ENCODE peak calls at places on chromosomes 11 and 22, in four cellular contexts. One of them, this sample, is unnamed.

GRCh38 chr22:50074551-50075042 is 10.6 kb downstream of the MLC1 start:
- DNase-seq in stimulated activated effector memory CD8-positive, alpha-beta T cell treated with anti-CD3 and anti-CD28 coated beads, Interleukin-12 subunit alpha, Interleukin-12 subunit beta, amount 100 ng/mL, for 72 hours: no peak
- DNase-seq in EL: no peak
- DNase-seq in amniotic stem cell: no peak
- DNase-seq in this sample: no peak

GRCh38 chr11:68968306-68969255 is 12.2 kb downstream of the MRGPRD start:
- DNase-seq in EL: no peak
- DNase-seq in stimulated activated effector memory CD8-positive, alpha-beta T cell treated with anti-CD3 and anti-CD28 coated beads, Interleukin-12 subunit alpha, Interleukin-12 subunit beta, amount 100 ng/mL, for 72 hours: no peak
- DNase-seq in amniotic stem cell: no peak
- DNase-seq in this sample: no peak

GRCh38 chr11:7525424-7525823 is 11.6 kb downstream of the PPFIBP2 start:
- DNase-seq in stimulated activated effector memory CD8-positive, alpha-beta T cell treated with anti-CD3 and anti-CD28 coated beads, Interleukin-12 subunit alpha, Interleukin-12 subunit beta, amount 100 ng/mL, for 72 hours: no peak
- DNase-seq in EL: no peak
- DNase-seq in amniotic stem cell: no peak
- DNase-seq in this sample: no peak

GRCh38 chr11:64649304-64649703 is 58.3 kb downstream of the SLC22A12 start:
- DNase-seq in EL: peak; percentile 27
- DNase-seq in stimulated activated effector memory CD8-positive, alpha-beta T cell treated with anti-CD3 and anti-CD28 coated beads, Interleukin-12 subunit alpha, Interleukin-12 subunit beta, amount 100 ng/mL, for 72 hours: no peak
- DNase-seq in amniotic stem cell: no peak
- DNase-seq in this sample: no peak

GRCh38 chr11:113528982-113529381 is 53.8 kb upstream of the DRD2 start:
- DNase-seq in stimulated activated effector memory CD8-positive, alpha-beta T cell treated with anti-CD3 and anti-CD28 coated beads, Interleukin-12 subunit alpha, Interleukin-12 subunit beta, amount 100 ng/mL, for 72 hours: no peak
- DNase-seq in EL: peak; percentile 25
- DNase-seq in amniotic stem cell: no peak
- DNase-seq in this sample: no peak

GRCh38 chr11:124069429-124070401 is 28.6 kb upstream of the OR10G7 start:
- DNase-seq in amniotic stem cell: peak; percentile 24
- DNase-seq in EL: peak; percentile 67
- DNase-seq in stimulated activated effector memory CD8-positive, alpha-beta T cell treated with anti-CD3 and anti-CD28 coated beads, Interleukin-12 subunit alpha, Interleukin-12 subunit beta, amount 100 ng/mL, for 72 hours: peak; percentile 61
- DNase-seq in this sample: peak; percentile 23

GRCh38 chr11:121961228-121961860 is 154.7 kb downstream of the BLID start:
- DNase-seq in EL: no peak
- DNase-seq in amniotic stem cell: no peak
- DNase-seq in stimulated activated effector memory CD8-positive, alpha-beta T cell treated with anti-CD3 and anti-CD28 coated beads, Interleukin-12 subunit alpha, Interleukin-12 subunit beta, amount 100 ng/mL, for 72 hours: no peak
- DNase-seq in this sample: no peak

GRCh38 chr11:47267858-47268257 is 2.1 kb upstream of the MADD start:
- DNase-seq in amniotic stem cell: no peak
- DNase-seq in stimulated activated effector memory CD8-positive, alpha-beta T cell treated with anti-CD3 and anti-CD28 coated beads, Interleukin-12 subunit alpha, Interleukin-12 subunit beta, amount 100 ng/mL, for 72 hours: no peak
- DNase-seq in EL: no peak
- DNase-seq in this sample: no peak

GRCh38 chr11:125442946-125443345 is 53.1 kb downstream of the FEZ1 start:
- DNase-seq in amniotic stem cell: no peak
- DNase-seq in EL: no peak
- DNase-seq in stimulated activated effector memory CD8-positive, alpha-beta T cell treated with anti-CD3 and anti-CD28 coated beads, Interleukin-12 subunit alpha, Interleukin-12 subunit beta, amount 100 ng/mL, for 72 hours: no peak
- DNase-seq in this sample: no peak

GRCh38 chr22:22877523-22878210 is 9.9 kb upstream of the IGLL5 start:
- DNase-seq in amniotic stem cell: no peak
- DNase-seq in EL: peak; percentile 58
- DNase-seq in stimulated activated effector memory CD8-positive, alpha-beta T cell treated with anti-CD3 and anti-CD28 coated beads, Interleukin-12 subunit alpha, Interleukin-12 subunit beta, amount 100 ng/mL, for 72 hours: peak; percentile 79
- DNase-seq in this sample: no peak

GRCh38 chr11:96173424-96173823 is 169.6 kb downstream of the MAML2 start:
- DNase-seq in stimulated activated effector memory CD8-positive, alpha-beta T cell treated with anti-CD3 and anti-CD28 coated beads, Interleukin-12 subunit alpha, Interleukin-12 subunit beta, amount 100 ng/mL, for 72 hours: no peak
- DNase-seq in amniotic stem cell: no peak
- DNase-seq in EL: no peak
- DNase-seq in this sample: no peak

GRCh38 chr22:23537421-23537820 is 42.7 kb downstream of the IGLL1 start:
- DNase-seq in amniotic stem cell: no peak
- DNase-seq in EL: no peak
- DNase-seq in stimulated activated effector memory CD8-positive, alpha-beta T cell treated with anti-CD3 and anti-CD28 coated beads, Interleukin-12 subunit alpha, Interleukin-12 subunit beta, amount 100 ng/mL, for 72 hours: no peak
- DNase-seq in this sample: no peak

GRCh38 chr11:123558536-123559315 is 95.7 kb downstream of the SCN3B start:
- DNase-seq in stimulated activated effector memory CD8-positive, alpha-beta T cell treated with anti-CD3 and anti-CD28 coated beads, Interleukin-12 subunit alpha, Interleukin-12 subunit beta, amount 100 ng/mL, for 72 hours: no peak
- DNase-seq in amniotic stem cell: no peak
- DNase-seq in EL: no peak
- DNase-seq in this sample: no peak

GRCh38 chr11:368414-369335 is 624 bp upstream of the B4GALNT4 start:
- DNase-seq in EL: no peak
- DNase-seq in stimulated activated effector memory CD8-positive, alpha-beta T cell treated with anti-CD3 and anti-CD28 coated beads, Interleukin-12 subunit alpha, Interleukin-12 subunit beta, amount 100 ng/mL, for 72 hours: no peak
- DNase-seq in amniotic stem cell: no peak
- DNase-seq in this sample: no peak

GRCh38 chr22:45887202-45888131 is 89.5 kb downstream of the WNT7B start:
- DNase-seq in stimulated activated effector memory CD8-positive, alpha-beta T cell treated with anti-CD3 and anti-CD28 coated beads, Interleukin-12 subunit alpha, Interleukin-12 subunit beta, amount 100 ng/mL, for 72 hours: no peak
- DNase-seq in amniotic stem cell: no peak
- DNase-seq in EL: no peak
- DNase-seq in this sample: no peak

GRCh38 chr22:27997538-27997937 is 78.5 kb upstream of the PITPNB start:
- DNase-seq in EL: peak; percentile 26
- DNase-seq in amniotic stem cell: no peak
- DNase-seq in stimulated activated effector memory CD8-positive, alpha-beta T cell treated with anti-CD3 and anti-CD28 coated beads, Interleukin-12 subunit alpha, Interleukin-12 subunit beta, amount 100 ng/mL, for 72 hours: no peak
- DNase-seq in this sample: no peak

GRCh38 chr11:75526192-75526541 is 426 bp upstream of the GDPD5 start:
- DNase-seq in amniotic stem cell: no peak
- DNase-seq in EL: no peak
- DNase-seq in stimulated activated effector memory CD8-positive, alpha-beta T cell treated with anti-CD3 and anti-CD28 coated beads, Interleukin-12 subunit alpha, Interleukin-12 subunit beta, amount 100 ng/mL, for 72 hours: no peak
- DNase-seq in this sample: no peak

GRCh38 chr11:2133481-2134021 is 5.6 kb downstream of the IGF2 start:
- DNase-seq in amniotic stem cell: no peak
- DNase-seq in stimulated activated effector memory CD8-positive, alpha-beta T cell treated with anti-CD3 and anti-CD28 coated beads, Interleukin-12 subunit alpha, Interleukin-12 subunit beta, amount 100 ng/mL, for 72 hours: no peak
- DNase-seq in EL: no peak
- DNase-seq in this sample: no peak

GRCh38 chr11:119192111-119192510 is 6.8 kb downstream of the NHERF4 start:
- DNase-seq in EL: no peak
- DNase-seq in amniotic stem cell: no peak
- DNase-seq in stimulated activated effector memory CD8-positive, alpha-beta T cell treated with anti-CD3 and anti-CD28 coated beads, Interleukin-12 subunit alpha, Interleukin-12 subunit beta, amount 100 ng/mL, for 72 hours: no peak
- DNase-seq in this sample: no peak

GRCh38 chr11:120079750-120080610 is 57.9 kb downstream of the TRIM29 start:
- DNase-seq in EL: no peak
- DNase-seq in amniotic stem cell: no peak
- DNase-seq in stimulated activated effector memory CD8-positive, alpha-beta T cell treated with anti-CD3 and anti-CD28 coated beads, Interleukin-12 subunit alpha, Interleukin-12 subunit beta, amount 100 ng/mL, for 72 hours: no peak
- DNase-seq in this sample: no peak

GRCh38 chr22:39622881-39623367 is 52.4 kb downstream of the CACNA1I start:
- DNase-seq in amniotic stem cell: no peak
- DNase-seq in EL: peak; percentile 28
- DNase-seq in stimulated activated effector memory CD8-positive, alpha-beta T cell treated with anti-CD3 and anti-CD28 coated beads, Interleukin-12 subunit alpha, Interleukin-12 subunit beta, amount 100 ng/mL, for 72 hours: peak; percentile 84
- DNase-seq in this sample: peak; percentile 69

GRCh38 chr11:121741954-121742361 is 289.2 kb upstream of the SORL1-AS1 start:
- DNase-seq in EL: no peak
- DNase-seq in stimulated activated effector memory CD8-positive, alpha-beta T cell treated with anti-CD3 and anti-CD28 coated beads, Interleukin-12 subunit alpha, Interleukin-12 subunit beta, amount 100 ng/mL, for 72 hours: no peak
- DNase-seq in amniotic stem cell: no peak
- DNase-seq in this sample: no peak

GRCh38 chr11:69510471-69511357 is 29.3 kb downstream of the LINC01488 start:
- DNase-seq in stimulated activated effector memory CD8-positive, alpha-beta T cell treated with anti-CD3 and anti-CD28 coated beads, Interleukin-12 subunit alpha, Interleukin-12 subunit beta, amount 100 ng/mL, for 72 hours: no peak
- DNase-seq in amniotic stem cell: no peak
- DNase-seq in EL: peak; percentile 66
- DNase-seq in this sample: no peak

GRCh38 chr11:1122356-1123002 is 35.3 kb upstream of the MUC5AC start:
- DNase-seq in EL: no peak
- DNase-seq in stimulated activated effector memory CD8-positive, alpha-beta T cell treated with anti-CD3 and anti-CD28 coated beads, Interleukin-12 subunit alpha, Interleukin-12 subunit beta, amount 100 ng/mL, for 72 hours: no peak
- DNase-seq in amniotic stem cell: no peak
- DNase-seq in this sample: no peak

GRCh38 chr11:58494096-58494495 is 13.8 kb downstream of the OR5B21 start:
- DNase-seq in amniotic stem cell: no peak
- DNase-seq in stimulated activated effector memory CD8-positive, alpha-beta T cell treated with anti-CD3 and anti-CD28 coated beads, Interleukin-12 subunit alpha, Interleukin-12 subunit beta, amount 100 ng/mL, for 72 hours: no peak
- DNase-seq in EL: peak; percentile 40
- DNase-seq in this sample: no peak

GRCh38 chr22:44167501-44167900 is 13.2 kb upstream of the PARVG start:
- DNase-seq in EL: no peak
- DNase-seq in amniotic stem cell: no peak
- DNase-seq in stimulated activated effector memory CD8-positive, alpha-beta T cell treated with anti-CD3 and anti-CD28 coated beads, Interleukin-12 subunit alpha, Interleukin-12 subunit beta, amount 100 ng/mL, for 72 hours: no peak
- DNase-seq in this sample: no peak

GRCh38 chr11:65786008-65786785 is 666 bp upstream of the OVOL1 start:
- DNase-seq in amniotic stem cell: no peak
- DNase-seq in stimulated activated effector memory CD8-positive, alpha-beta T cell treated with anti-CD3 and anti-CD28 coated beads, Interleukin-12 subunit alpha, Interleukin-12 subunit beta, amount 100 ng/mL, for 72 hours: no peak
- DNase-seq in EL: no peak
- DNase-seq in this sample: peak; percentile 24

GRCh38 chr11:71305451-71306125 is 53.2 kb upstream of the SHANK2 start:
- DNase-seq in EL: no peak
- DNase-seq in amniotic stem cell: no peak
- DNase-seq in stimulated activated effector memory CD8-positive, alpha-beta T cell treated with anti-CD3 and anti-CD28 coated beads, Interleukin-12 subunit alpha, Interleukin-12 subunit beta, amount 100 ng/mL, for 72 hours: no peak
- DNase-seq in this sample: no peak